ENCODE peak calls at places on chromosomes 13 and 19, in ten cellular contexts. J, G, P, T, W, H, A, V, E and U are unnamed samples.

GRCh38 chr19:41161903-41162302 is 31.1 kb upstream of the CYP2S1 start:
- DNase-seq in J (no peak), G (no peak), P (no peak), T (no peak), W (no peak), H (no peak), A (no peak), V (no peak), E (no peak), U (no peak)

GRCh38 chr13:30520571-30520970 is 54.8 kb upstream of the HMGB1 start:
- DNase-seq in J (peak), G (no peak), P (no peak), T (peak), W (peak), H (no peak), A (peak), V (peak), E (no peak), U (peak)

GRCh38 chr13:39016789-39017188 is 21.1 kb downstream of the PROSER1 start:
- DNase-seq in J (no peak), G (peak), P (no peak), T (peak), W (peak), H (no peak), A (peak), V (no peak), E (peak), U (peak)

GRCh38 chr13:92175330-92175729 is 776.9 kb downstream of the GPC5 start:
- DNase-seq in J (no peak), G (no peak), P (no peak), T (peak), W (peak), H (no peak), A (peak), V (peak), E (peak), U (peak)

GRCh38 chr19:33214621-33215020 is 11.0 kb downstream of the SLC7A10 start:
- DNase-seq in J (no peak), G (no peak), P (no peak), T (peak), W (peak), H (no peak), A (peak), V (peak), E (peak), U (peak)

GRCh38 chr19:57664269-57665127 is 4.2 kb upstream of the ZSCAN4 start:
- DNase-seq in J (no peak), G (peak), P (peak), T (peak), W (peak), H (no peak), A (peak), V (peak), E (peak), U (peak)

GRCh38 chr13:112953591-112954487 is 15.2 kb upstream of the MCF2L start:
- DNase-seq in J (no peak), G (no peak), P (no peak), T (no peak), W (no peak), H (no peak), A (no peak), V (no peak), E (no peak), U (no peak)

GRCh38 chr19:35746556-35746955 is 1.1 kb downstream of the PSENEN start:
- DNase-seq in J (no peak), G (no peak), P (no peak), T (no peak), W (no peak), H (no peak), A (no peak), V (no peak), E (no peak), U (no peak)

GRCh38 chr13:106182404-106182803 is 353.1 kb downstream of the EFNB2 start:
- DNase-seq in J (peak), G (no peak), P (no peak), T (peak), W (peak), H (no peak), A (peak), V (peak), E (peak), U (peak)

GRCh38 chr19:47998800-47999199 is 4.4 kb downstream of the ELSPBP1 start:
- DNase-seq in J (no peak), G (no peak), P (no peak), T (no peak), W (no peak), H (no peak), A (no peak), V (no peak), E (no peak), U (no peak)

GRCh38 chr19:56080669-56081401 is 40.3 kb downstream of the ZNF787 start:
- DNase-seq in J (peak), G (peak), P (peak), T (peak), W (peak), H (peak), A (peak), V (peak), E (peak), U (peak)

GRCh38 chr13:49806126-49806536 is 13.6 kb upstream of the KPNA3 start:
- DNase-seq in J (no peak), G (no peak), P (no peak), T (peak), W (no peak), H (no peak), A (no peak), V (no peak), E (no peak), U (no peak)

GRCh38 chr19:41646589-41647204 is 19.8 kb upstream of the CEACAM4 start:
- DNase-seq in J (no peak), G (no peak), P (peak), T (peak), W (no peak), H (no peak), A (peak), V (no peak), E (no peak), U (peak)

GRCh38 chr13:112136095-112136494 is 69.1 kb downstream of the SOX1 start:
- DNase-seq in J (no peak), G (no peak), P (no peak), T (no peak), W (no peak), H (no peak), A (no peak), V (no peak), E (no peak), U (no peak)

GRCh38 chr13:113493315-113493951 is 2.9 kb upstream of the DCUN1D2 start:
- DNase-seq in J (peak), G (no peak), P (no peak), T (peak), W (peak), H (no peak), A (peak), V (peak), E (peak), U (peak)

GRCh38 chr19:4064073-4064550 is 2.6 kb downstream of the ZBTB7A start:
- DNase-seq in J (no peak), G (no peak), P (peak), T (peak), W (peak), H (no peak), A (no peak), V (peak), E (no peak), U (peak)

GRCh38 chr13:98080280-98080679 is 62.6 kb upstream of the FARP1 start:
- DNase-seq in J (no peak), G (no peak), P (no peak), T (no peak), W (no peak), H (no peak), A (no peak), V (peak), E (no peak), U (no peak)

GRCh38 chr13:66835040-66835628 is 395.0 kb downstream of the PCDH9 start:
- DNase-seq in J (no peak), G (peak), P (peak), T (no peak), W (peak), H (no peak), A (no peak), V (no peak), E (peak), U (peak)

GRCh38 chr13:97263160-97263559 is 41.0 kb downstream of the MBNL2 start:
- DNase-seq in J (no peak), G (no peak), P (no peak), T (no peak), W (no peak), H (no peak), A (no peak), V (no peak), E (no peak), U (no peak)

GRCh38 chr13:82344867-82345266 is 1537.4 kb downstream of the SLITRK1 start:
- DNase-seq in J (no peak), G (no peak), P (no peak), T (no peak), W (no peak), H (no peak), A (no peak), V (no peak), E (no peak), U (no peak)

GRCh38 chr19:2488942-2489731 is 13.2 kb downstream of the GADD45B start:
- DNase-seq in J (no peak), G (peak), P (peak), T (peak), W (no peak), H (no peak), A (peak), V (peak), E (peak), U (peak)

GRCh38 chr19:15555759-15556633 is 47.7 kb downstream of the CYP4F22 start:
- DNase-seq in J (peak), G (peak), P (peak), T (peak), W (peak), H (peak), A (peak), V (peak), E (peak), U (peak)

GRCh38 chr19:13598098-13598497 is 91.8 kb upstream of the CACNA1A start:
- DNase-seq in J (no peak), G (no peak), P (no peak), T (no peak), W (no peak), H (no peak), A (no peak), V (no peak), E (no peak), U (no peak)

GRCh38 chr13:48818495-48818961 is 157.2 kb upstream of the FNDC3A start:
- DNase-seq in J (peak), G (no peak), P (no peak), T (peak), W (peak), H (no peak), A (peak), V (peak), E (peak), U (peak)

GRCh38 chr19:12092065-12092867 is 27.7 kb downstream of the ZNF844 start:
- DNase-seq in J (peak), G (peak), P (peak), T (peak), W (peak), H (peak), A (peak), V (peak), E (peak), U (peak)

GRCh38 chr13:59677966-59678814 is 485.5 kb downstream of the DIAPH3 start:
- DNase-seq in J (peak), G (no peak), P (no peak), T (peak), W (peak), H (peak), A (peak), V (peak), E (peak), U (peak)

GRCh38 chr19:28142258-28142657 is 1070.7 kb downstream of the UQCRFS1 start:
- DNase-seq in J (no peak), G (no peak), P (no peak), T (no peak), W (no peak), H (no peak), A (no peak), V (no peak), E (no peak), U (no peak)

GRCh38 chr19:48394331-48395169 is 1.1 kb downstream of the GRIN2D start:
- DNase-seq in J (no peak), G (no peak), P (no peak), T (peak), W (no peak), H (no peak), A (no peak), V (peak), E (no peak), U (no peak)

DNA sequence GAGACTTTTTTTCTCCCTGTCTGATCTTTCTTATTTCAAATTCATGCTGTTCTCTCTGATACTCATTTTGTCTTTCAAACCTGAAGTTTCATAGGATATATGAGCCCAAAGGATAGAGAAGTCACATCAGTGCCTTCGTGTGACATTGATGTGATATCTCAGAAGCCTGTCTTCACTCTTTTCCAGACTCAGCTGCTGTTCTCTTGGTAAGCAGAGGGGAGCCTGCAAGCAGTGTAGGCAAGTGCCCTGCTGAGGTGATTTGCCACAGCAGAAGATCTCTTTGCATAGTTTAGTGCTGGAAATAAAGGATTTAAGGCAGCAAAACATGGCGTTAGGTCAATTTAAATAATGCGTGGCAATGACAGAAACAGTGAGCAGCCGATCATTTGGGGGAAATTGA is 346.7 kb downstream of the ITGBL1 start:
- DNase-seq in J (no peak), G (no peak), P (no peak), T (no peak), W (no peak), H (no peak), A (no peak), V (no peak), E (no peak), U (no peak)
- H3K4me3 ChIP-seq in J (no peak), G (no peak), P (no peak), T (no peak), W (no peak), H (no peak), A (no peak), V (no peak), E (no peak), U (no peak)

GRCh38 chr19:1001538-1002166 is 1.4 kb downstream of the GRIN3B start:
- DNase-seq in J (no peak), G (peak), P (peak), T (peak), W (no peak), H (no peak), A (no peak), V (peak), E (no peak), U (no peak)
- TF ChIP-seq CTCF in J (peak), G (peak), P (peak), T (peak), W (peak), H (peak), A (peak), V (peak), E (peak), U (peak)

GRCh38 chr13:93227906-93228801 is 1.5 kb downstream of the GPC6 start:
- DNase-seq in J (no peak), G (peak), P (peak), T (peak), W (peak), H (no peak), A (peak), V (peak), E (peak), U (peak)
- H3K4me3 ChIP-seq in J (peak), G (peak), P (peak), T (peak), W (peak), H (no peak), A (peak), V (peak), E (peak), U (peak)

DNA sequence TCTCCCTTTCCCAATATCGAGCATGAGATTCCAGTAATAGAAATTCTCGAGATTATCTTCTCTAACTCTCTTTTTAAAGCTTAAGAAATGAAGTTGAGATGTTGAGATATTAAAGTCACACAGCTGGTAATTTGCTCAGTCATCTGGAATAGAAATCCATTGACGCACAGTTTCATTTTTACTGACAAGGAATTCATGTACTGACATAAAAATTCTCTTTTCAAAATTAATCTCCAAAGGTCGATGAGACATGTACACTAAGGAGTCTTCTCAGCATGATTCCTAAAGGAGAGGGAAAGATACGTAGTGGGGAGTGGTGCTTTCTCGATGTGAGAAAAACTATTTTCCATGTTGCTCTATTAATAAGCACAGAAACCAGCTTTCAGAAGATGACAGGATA is 1639.5 kb upstream of the MIR17HG start:
- DNase-seq in J (no peak), G (no peak), P (no peak), T (no peak), W (no peak), H (no peak), A (no peak), V (no peak), E (no peak), U (no peak)
- TF ChIP-seq CTCF in J (no peak), G (no peak), P (no peak), T (no peak), W (no peak), H (no peak), A (no peak), V (no peak), E (no peak), U (no peak)

GRCh38 chr13:79491715-79492114 is 10.8 kb downstream of the NDFIP2 start:
- DNase-seq in J (peak), G (no peak), P (no peak), T (peak), W (peak), H (no peak), A (peak), V (peak), E (peak), U (peak)
- H3K4me3 ChIP-seq in J (no peak), G (no peak), P (no peak), T (no peak), W (peak), H (no peak), A (no peak), V (no peak), E (no peak), U (no peak)